ENCODE peak calls at places on chromosomes 13 and 19, in eight cellular contexts. U, A, S, R, H, P, D and O are unnamed samples. For H3K9me3, the result is how much of the 10 kb centered on the place peaks cover.

GRCh38 chr13:71290963-71291937 is 575.8 kb downstream of the DACH1 start:
- DNase-seq in P (peak), R (no peak), S (peak), U (no peak), H (peak), D (peak), A (no peak), O (peak)

GRCh38 chr13:94173312-94173854 is 306.1 kb downstream of the DCT start:
- DNase-seq in A (no peak), H (no peak), P (no peak), D (no peak), S (no peak), U (no peak), R (no peak), O (no peak)

GRCh38 chr13:97615266-97615665 is 181.3 kb downstream of the RAP2A start:
- DNase-seq in S (no peak), R (no peak), P (no peak), U (no peak), A (no peak), H (no peak), D (no peak), O (no peak)

GRCh38 chr19:36256853-36257511 is 42.1 kb downstream of the ZNF146 start:
- DNase-seq in S (no peak), U (no peak), A (no peak), R (no peak), H (no peak), P (no peak), D (no peak), O (no peak)

GRCh38 chr19:1102407-1103106 is 1.2 kb upstream of the GPX4 start:
- DNase-seq in H (no peak), A (no peak), U (no peak), R (no peak), D (peak), P (no peak), S (peak), O (peak)

GRCh38 chr19:53196777-53197396 is 3.7 kb upstream of the ZNF665 start:
- DNase-seq in A (peak), H (peak), P (peak), U (peak), D (peak), S (peak), R (peak), O (peak)

GRCh38 chr13:53242015-53242414 is 213.4 kb downstream of the OLFM4 start:
- DNase-seq in D (no peak), R (no peak), H (peak), P (no peak), S (no peak), A (no peak), U (no peak), O (no peak)

GRCh38 chr13:20525601-20526544 is at the start of gene CRYL1:
- DNase-seq in R (no peak), D (no peak), P (peak), S (peak), H (peak), A (peak), U (peak), O (peak)

GRCh38 chr19:40619333-40620160 is 18.4 kb downstream of the LTBP4 start:
- DNase-seq in H (no peak), P (no peak), D (no peak), R (no peak), A (no peak), S (no peak), U (no peak), O (no peak)

GRCh38 chr13:46759861-46760260 is 37.1 kb downstream of the ESD start:
- DNase-seq in H (no peak), S (no peak), R (no peak), A (no peak), D (peak), P (no peak), U (no peak), O (no peak)

GRCh38 chr13:96967248-96967745 is 27.0 kb downstream of the OXGR1 start:
- DNase-seq in A (no peak), U (no peak), S (no peak), H (peak), D (peak), R (no peak), P (no peak), O (peak)

GRCh38 chr13:43136940-43137574 is 113.7 kb downstream of the DNAJC15 start:
- DNase-seq in R (no peak), A (no peak), P (no peak), H (no peak), U (no peak), D (no peak), S (no peak), O (no peak)

GRCh38 chr13:44096906-44097305 is 217.2 kb downstream of the LACC1 start:
- DNase-seq in U (no peak), H (no peak), R (no peak), S (no peak), D (no peak), A (no peak), P (no peak), O (no peak)

GRCh38 chr13:101623469-101624209 is 171.2 kb downstream of the ITGBL1 start:
- DNase-seq in A (no peak), U (no peak), D (no peak), P (no peak), S (peak), H (no peak), R (no peak), O (peak)

GRCh38 chr19:40539070-40539469 is 37.6 kb upstream of the SHKBP1 start:
- DNase-seq in D (no peak), A (no peak), H (no peak), R (no peak), S (peak), U (no peak), P (no peak), O (no peak)

GRCh38 chr13:102721800-102722231 is 27.0 kb upstream of the METTL21C start:
- DNase-seq in R (no peak), S (no peak), A (no peak), H (no peak), P (no peak), U (no peak), D (no peak), O (no peak)

GRCh38 chr19:1507192-1507660 is 5.6 kb downstream of the ADAMTSL5 start:
- DNase-seq in P (no peak), D (no peak), S (no peak), A (no peak), U (no peak), H (no peak), R (no peak), O (no peak)

GRCh38 chr19:41928221-41928683 is at the start of gene ERFL:
- DNase-seq in H (peak), A (no peak), S (no peak), U (no peak), D (peak), P (no peak), R (no peak), O (no peak)

GRCh38 chr19:41930926-41931592 is 2.8 kb upstream of the ERFL start:
- DNase-seq in P (no peak), D (peak), R (no peak), A (no peak), S (no peak), U (no peak), H (no peak), O (no peak)

GRCh38 chr19:41929536-41930071 is 1.4 kb upstream of the ERFL start:
- DNase-seq in U (no peak), A (no peak), D (peak), S (no peak), P (no peak), H (no peak), R (no peak), O (no peak)

GRCh38 chr19:41928754-41929535 is 696 bp upstream of the ERFL start:
- DNase-seq in R (no peak), S (no peak), D (peak), P (peak), A (no peak), U (no peak), H (no peak), O (no peak)

GRCh38 chr19:41930322-41930722 is 2.1 kb upstream of the ERFL start:
- DNase-seq in U (no peak), P (no peak), A (no peak), H (no peak), R (no peak), S (no peak), D (no peak), O (no peak)
- H3K9me3 ChIP-seq in U (under half), P (under half), A (under half), H (under half), R (under half), S (under half), D (under half), O (under half)

GRCh38 chr13:56349866-56350265 is 790.9 kb upstream of the PRR20A start:
- DNase-seq in H (no peak), R (no peak), P (no peak), U (no peak), S (no peak), A (no peak), D (no peak), O (no peak)
- H3K9me3 ChIP-seq in H (under half), R (under half), P (under half), U (under half), S (under half), A (under half), D (under half), O (under half)

GRCh38 chr19:50324331-50324730 is 4.8 kb downstream of the KCNC3 start:
- DNase-seq in S (no peak), D (no peak), R (no peak), P (no peak), H (no peak), U (no peak), A (no peak), O (no peak)

GRCh38 chr19:50323782-50324133 is 5.4 kb downstream of the KCNC3 start:
- DNase-seq in P (no peak), A (no peak), D (no peak), H (no peak), R (no peak), U (no peak), S (no peak), O (no peak)

GRCh38 chr19:50327013-50327412 is 2.2 kb downstream of the KCNC3 start:
- DNase-seq in U (no peak), A (no peak), P (no peak), R (no peak), H (no peak), S (no peak), D (no peak), O (no peak)

GRCh38 chr19:50326101-50326664 is 3.0 kb downstream of the KCNC3 start:
- DNase-seq in P (no peak), H (no peak), U (no peak), D (no peak), S (no peak), A (no peak), R (no peak), O (no peak)

DNA sequence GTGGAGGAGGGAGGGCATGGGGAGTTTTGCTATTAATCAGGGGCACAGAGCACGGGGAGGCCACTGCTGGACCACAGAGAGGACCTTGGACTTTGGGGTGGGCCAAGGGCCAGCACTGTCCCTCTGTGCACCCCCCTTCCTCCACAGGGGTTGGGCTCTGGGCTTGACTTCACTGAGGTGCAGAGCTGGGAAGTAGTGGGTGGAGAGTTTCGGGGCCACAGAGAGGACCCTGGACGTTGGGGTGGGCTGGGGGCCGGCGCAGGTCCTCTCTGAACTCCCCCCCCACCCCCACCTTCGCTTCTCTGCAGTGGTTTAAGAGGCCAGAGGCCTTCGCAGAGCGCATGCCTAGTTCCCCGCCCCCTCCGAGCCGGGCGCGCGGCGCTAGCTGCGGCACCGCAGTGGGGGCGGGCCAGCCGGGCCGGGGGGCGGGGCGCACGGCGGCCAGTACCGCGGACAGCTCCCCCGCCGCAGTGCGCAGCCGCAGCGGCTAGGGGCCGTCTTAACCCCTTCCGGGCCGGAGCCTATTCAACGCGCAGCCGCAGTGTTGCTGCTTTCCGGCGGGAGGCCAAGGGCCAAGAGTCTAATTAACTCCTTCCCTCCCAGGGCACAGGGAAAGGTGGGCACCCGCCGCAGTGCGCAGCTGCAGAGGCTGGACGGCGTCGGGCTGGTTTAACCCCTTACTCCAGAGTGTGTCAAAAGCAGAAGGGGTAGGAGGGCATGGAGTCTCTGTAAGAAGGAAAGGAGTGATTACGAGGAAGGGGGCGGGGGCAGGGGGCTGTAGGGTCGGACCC is 3.7 kb downstream of the KCNC3 start:
- DNase-seq in U (peak), H (peak), R (no peak), S (peak), P (peak), A (peak), D (peak), O (no peak)
- H3K9me3 ChIP-seq in U (under half), H (under half), R (under half), S (under half), P (under half), A (under half), D (under half), O (under half)

GRCh38 chr19:27997069-27997468 is 1215.9 kb downstream of the UQCRFS1 start:
- DNase-seq in A (no peak), P (no peak), U (no peak), D (no peak), S (no peak), H (no peak), R (no peak), O (no peak)
- H3K9me3 ChIP-seq in A (under half), P (under half), U (under half), D (under half), S (under half), H (under half), R (under half), O (under half)

GRCh38 chr19:2854849-2855248 is 12.3 kb upstream of the ZNF556 start:
- DNase-seq in A (no peak), U (no peak), R (no peak), H (no peak), D (no peak), P (no peak), S (no peak), O (no peak)
- H3K9me3 ChIP-seq in A (under half), U (half or more), R (half or more), H (half or more), D (under half), P (half or more), S (under half), O (under half)

GRCh38 chr19:46924874-46925547 is 64.2 kb downstream of the ARHGAP35 start:
- DNase-seq in H (no peak), R (no peak), P (peak), D (peak), A (no peak), U (no peak), S (peak), O (no peak)
- H3K9me3 ChIP-seq in H (under half), R (under half), P (under half), D (under half), A (under half), U (under half), S (under half), O (under half)

GRCh38 chr19:42224940-42225717 is 5.0 kb downstream of the ZNF526 start:
- DNase-seq in S (no peak), R (no peak), U (no peak), D (no peak), H (no peak), P (no peak), A (no peak), O (no peak)
- H3K9me3 ChIP-seq in S (under half), R (under half), U (under half), D (under half), H (under half), P (under half), A (under half), O (under half)

GRCh38 chr19:21147540-21147939 is 5.7 kb downstream of the ZNF431 start:
- DNase-seq in A (no peak), U (no peak), H (no peak), S (no peak), R (no peak), P (no peak), D (no peak), O (no peak)

GRCh38 chr19:21141787-21142464 is at the start of gene ZNF431:
- DNase-seq in U (peak), P (peak), H (peak), A (peak), R (peak), S (peak), D (peak), O (peak)

GRCh38 chr19:21148681-21149080 is 6.8 kb downstream of the ZNF431 start:
- DNase-seq in D (no peak), A (no peak), S (no peak), U (no peak), R (no peak), P (no peak), H (no peak), O (no peak)

GRCh38 chr19:21143846-21144245 is 2.0 kb downstream of the ZNF431 start:
- DNase-seq in A (no peak), D (no peak), R (no peak), H (no peak), U (no peak), S (peak), P (no peak), O (no peak)

DNA sequence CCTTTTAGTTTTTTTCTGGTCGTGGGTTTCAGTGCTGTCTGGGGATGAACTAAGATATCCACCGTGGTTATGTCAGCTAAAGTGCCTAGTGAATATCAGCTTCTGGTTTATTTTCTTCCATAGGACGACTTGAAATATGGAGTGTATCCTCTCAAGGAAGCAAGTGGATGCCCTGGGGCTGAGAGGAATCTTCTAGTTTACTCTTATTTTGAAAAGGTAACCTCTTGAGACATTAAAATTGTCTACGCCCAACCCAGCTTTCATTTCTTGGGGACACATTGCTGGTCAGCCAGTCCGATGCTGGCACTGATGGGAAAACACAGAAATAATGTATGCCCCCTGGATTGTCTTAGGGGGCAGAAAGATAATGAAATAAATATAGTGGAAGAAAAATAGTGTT is 1.6 kb downstream of the ZNF431 start:
- DNase-seq in P (no peak), H (no peak), S (no peak), R (no peak), U (no peak), A (no peak), D (no peak), O (no peak)
- H3K9me3 ChIP-seq in P (under half), H (under half), S (under half), R (under half), U (under half), A (under half), D (under half), O (under half)

DNA sequence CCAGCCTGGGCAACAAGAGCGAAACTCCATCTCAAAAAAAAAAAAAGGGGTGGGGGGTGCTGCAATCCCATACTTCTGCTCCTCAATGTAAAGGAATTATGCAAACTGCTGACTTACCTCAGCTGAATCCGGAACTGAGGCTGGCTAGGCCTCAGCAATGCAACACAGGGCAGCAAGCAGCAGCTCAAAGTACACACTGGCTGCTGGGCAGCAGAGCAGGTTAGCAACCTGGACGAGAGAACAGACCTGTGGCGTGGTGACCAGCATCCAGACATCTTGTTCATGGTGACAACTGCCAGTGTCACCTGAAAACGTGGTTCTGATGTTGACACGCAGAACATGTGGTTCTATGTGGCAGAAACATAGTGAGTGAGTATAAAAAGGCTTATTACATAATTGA is 28.1 kb downstream of the ZNF14 start:
- DNase-seq in A (no peak), R (no peak), U (no peak), S (no peak), H (no peak), P (no peak), D (no peak), O (no peak)
- H3K9me3 ChIP-seq in A (under half), R (half or more), U (half or more), S (under half), H (under half), P (half or more), D (under half), O (under half)

GRCh38 chr19:50043967-50044366 is 18.2 kb downstream of the ZNF473 start:
- DNase-seq in H (no peak), P (no peak), D (no peak), A (no peak), U (no peak), R (no peak), S (no peak), O (no peak)
- H3K9me3 ChIP-seq in H (under half), P (under half), D (under half), A (under half), U (half or more), R (under half), S (half or more), O (half or more)